ENCODE peak calls at places on chromosome 11, in seven cellular contexts. R is CD4-positive, CD25-positive, alpha-beta regulatory T cell; E is transverse colon; O is HAP-1; D is H9; F is H1; J is upper lobe of right lung. W is an unnamed sample.
A peak's percentile ranks its signal among the peaks of the same experiment; 100 is the strongest.

GRCh38 chr11:20013346-20014066 is 146.8 kb downstream of the DBX1 start:
- DNase-seq in R (no peak), E (no peak), O (peak; percentile 96), D (no peak), F (no peak), J (no peak), W (peak; percentile 55)

GRCh38 chr11:119166368-119167076 is 2.0 kb upstream of the NLRX1 start:
- DNase-seq in R (no peak), E (no peak), O (no peak), D (no peak), F (no peak), J (no peak), W (no peak)

GRCh38 chr11:76096552-76096951 is 109.8 kb downstream of the WNT11 start:
- DNase-seq in R (no peak), E (no peak), O (no peak), D (no peak), F (no peak), J (no peak), W (no peak)

GRCh38 chr11:72940417-72940816 is 126.2 kb downstream of the ATG16L2 start:
- DNase-seq in R (no peak), E (no peak), O (no peak), D (no peak), F (no peak), J (no peak), W (no peak)

GRCh38 chr11:110989734-110990133 is 255.8 kb upstream of the POU2AF2 start:
- DNase-seq in R (no peak), E (peak; percentile 9), O (no peak), D (no peak), F (no peak), J (no peak), W (peak; percentile 28)

GRCh38 chr11:106127604-106128003 is 50.1 kb downstream of the AASDHPPT start:
- DNase-seq in R (no peak), E (no peak), O (no peak), D (no peak), F (no peak), J (no peak), W (no peak)

GRCh38 chr11:120344302-120345004 is 8.2 kb downstream of the ARHGEF12 start:
- DNase-seq in R (peak; percentile 90), E (peak; percentile 18), O (no peak), D (no peak), F (no peak), J (no peak), W (no peak)

GRCh38 chr11:101166038-101166437 is 36.4 kb upstream of the PGR start:
- DNase-seq in R (no peak), E (no peak), O (no peak), D (no peak), F (no peak), J (no peak), W (no peak)

GRCh38 chr11:130096042-130096441 is 26.3 kb downstream of the APLP2 start:
- DNase-seq in R (no peak), E (no peak), O (no peak), D (no peak), F (no peak), J (no peak), W (no peak)

GRCh38 chr11:130094614-130095013 is 24.9 kb downstream of the APLP2 start:
- DNase-seq in R (no peak), E (no peak), O (no peak), D (no peak), F (no peak), J (no peak), W (no peak)

GRCh38 chr11:130096823-130097222 is 27.1 kb downstream of the APLP2 start:
- DNase-seq in R (no peak), E (no peak), O (no peak), D (no peak), F (no peak), J (no peak), W (no peak)

GRCh38 chr11:130097285-130097684 is 27.6 kb downstream of the APLP2 start:
- DNase-seq in R (no peak), E (no peak), O (no peak), D (no peak), F (no peak), J (no peak), W (no peak)

DNA sequence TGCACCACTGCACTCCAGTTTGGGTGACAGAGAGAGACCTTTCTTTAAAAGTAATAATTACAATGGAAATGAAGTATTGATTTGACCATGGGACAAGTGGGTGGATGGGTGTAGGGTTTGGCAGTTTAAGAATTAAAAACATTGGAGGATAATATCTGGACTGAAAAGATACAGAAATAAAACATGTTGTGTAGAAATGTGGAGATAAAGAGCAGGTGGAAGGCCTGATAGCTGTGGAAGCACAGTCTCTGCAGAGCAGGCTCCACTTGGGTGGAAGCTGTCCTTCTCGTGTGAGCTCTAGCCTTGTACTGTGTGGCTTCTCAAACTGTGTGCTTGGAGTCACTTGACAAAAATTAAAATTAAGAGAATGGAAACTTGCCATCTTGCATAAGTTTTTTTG is 25.6 kb downstream of the APLP2 start:
- DNase-seq in R (no peak), E (no peak), O (no peak), D (no peak), F (no peak), J (no peak), W (no peak)
- H3K4me1 ChIP-seq in R (no peaks in the 10 kb centered on the region), E (no peaks in the 10 kb centered on the region), O (no peaks in the 10 kb centered on the region), D (no peaks in the 10 kb centered on the region), F (no peaks in the 10 kb centered on the region), J (peaks cover 26% of the 10 kb centered on the region), W (peaks cover 7% of the 10 kb centered on the region)

DNA sequence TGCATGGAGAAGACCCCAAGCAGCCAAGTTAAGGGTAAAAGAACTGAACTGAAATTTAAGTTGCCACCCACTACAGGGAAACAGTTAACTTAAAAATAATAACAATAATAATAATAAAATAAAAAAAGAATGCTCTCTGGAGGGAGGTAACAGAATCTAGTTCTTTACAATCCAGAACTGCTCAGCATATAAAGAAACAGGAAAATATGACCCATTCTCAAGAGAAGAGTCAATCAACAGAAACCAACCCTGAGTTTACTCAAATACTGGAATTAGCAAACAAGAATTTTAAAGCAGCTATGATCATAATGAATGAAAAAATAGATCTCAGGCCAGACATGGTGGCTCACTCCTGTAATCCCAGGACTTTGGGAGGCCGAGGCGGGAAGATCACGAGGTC is 53.8 kb downstream of the DENND5A start:
- DNase-seq in R (no peak), E (no peak), O (no peak), D (no peak), F (no peak), J (no peak), W (no peak)
- H3K4me1 ChIP-seq in R (no peaks in the 10 kb centered on the region), E (peaks cover 7% of the 10 kb centered on the region), O (peaks cover 15% of the 10 kb centered on the region), D (peaks cover 2% of the 10 kb centered on the region), F (no peaks in the 10 kb centered on the region), J (peaks cover 5% of the 10 kb centered on the region), W (peaks cover 24% of the 10 kb centered on the region)

GRCh38 chr11:14637868-14638409 is 5.7 kb upstream of the PDE3B start:
- DNase-seq in R (no peak), E (no peak), O (no peak), D (no peak), F (no peak), J (no peak), W (no peak)
- H3K4me1 ChIP-seq in R (peaks cover 70% of the 10 kb centered on the region), E (peaks cover 43% of the 10 kb centered on the region), O (peaks cover 24% of the 10 kb centered on the region), D (no peaks in the 10 kb centered on the region), F (no peaks in the 10 kb centered on the region), J (peaks cover 3% of the 10 kb centered on the region), W (no peaks in the 10 kb centered on the region)

DNA sequence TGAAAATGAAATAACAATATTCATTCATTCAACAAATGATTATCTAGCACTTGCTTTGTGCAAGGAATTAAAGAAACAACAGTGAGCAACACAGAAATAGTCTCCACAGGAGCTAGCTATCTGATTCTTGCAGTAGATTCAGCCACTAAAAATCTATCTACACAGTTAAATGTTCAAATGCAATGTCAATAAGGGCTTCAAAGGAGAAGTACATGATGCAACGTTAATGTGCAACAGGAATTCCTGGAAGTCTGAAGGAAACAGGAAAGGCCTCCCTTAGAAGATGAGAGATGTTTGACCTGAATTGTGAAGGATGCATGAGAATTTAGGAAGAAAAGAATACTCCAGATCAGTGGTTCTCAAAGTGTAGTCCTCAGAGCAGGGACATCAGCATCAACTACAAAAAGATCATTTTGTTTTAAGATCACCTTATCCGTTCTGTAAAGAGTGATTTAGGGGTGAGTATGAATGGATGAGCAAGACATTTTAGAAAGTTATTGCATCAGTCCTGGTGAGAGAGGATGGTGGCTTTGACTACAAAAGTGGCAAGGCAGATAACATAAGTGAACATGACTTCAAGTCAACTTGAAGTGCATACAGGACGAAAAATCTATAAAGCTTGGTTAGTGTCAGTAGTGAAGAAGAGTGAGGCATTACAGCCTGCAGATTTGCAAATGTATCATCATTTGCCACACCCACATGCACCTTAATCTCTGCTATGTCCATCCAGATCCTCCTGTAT is 96.0 kb downstream of the ETS1 start:
- DNase-seq in R (no peak), E (no peak), O (no peak), D (no peak), F (no peak), J (no peak), W (no peak)
- H3K4me1 ChIP-seq in R (peaks cover 100% of the 10 kb centered on the region), E (peaks cover 18% of the 10 kb centered on the region), O (no peaks in the 10 kb centered on the region), D (no peaks in the 10 kb centered on the region), F (no peaks in the 10 kb centered on the region), J (peaks cover 42% of the 10 kb centered on the region), W (peaks cover 67% of the 10 kb centered on the region)

GRCh38 chr11:12679471-12679870 is 5.2 kb downstream of the TEAD1 start:
- DNase-seq in R (no peak), E (no peak), O (no peak), D (no peak), F (no peak), J (no peak), W (no peak)

GRCh38 chr11:12677131-12677530 is 2.9 kb downstream of the TEAD1 start:
- DNase-seq in R (no peak), E (peak; percentile 39), O (no peak), D (no peak), F (no peak), J (no peak), W (no peak)

GRCh38 chr11:12678092-12678491 is 3.9 kb downstream of the TEAD1 start:
- DNase-seq in R (no peak), E (no peak), O (no peak), D (no peak), F (no peak), J (no peak), W (no peak)

GRCh38 chr11:12680246-12680939 is 6.2 kb downstream of the TEAD1 start:
- DNase-seq in R (peak; percentile 38), E (peak; percentile 91), O (peak; percentile 95), D (peak; percentile 96), F (peak; percentile 88), J (peak; percentile 91), W (peak; percentile 72)

GRCh38 chr11:12678991-12679390 is 4.8 kb downstream of the TEAD1 start:
- DNase-seq in R (no peak), E (no peak), O (no peak), D (no peak), F (no peak), J (no peak), W (no peak)
- H3K4me1 ChIP-seq in R (no peaks in the 10 kb centered on the region), E (peaks cover 64% of the 10 kb centered on the region), O (peaks cover 49% of the 10 kb centered on the region), D (peaks cover 28% of the 10 kb centered on the region), F (peaks cover 11% of the 10 kb centered on the region), J (peaks cover 20% of the 10 kb centered on the region), W (peaks cover 78% of the 10 kb centered on the region)

GRCh38 chr11:102446606-102447005 is 6.0 kb downstream of the TMEM123 start:
- DNase-seq in R (no peak), E (no peak), O (no peak), D (no peak), F (no peak), J (no peak), W (no peak)
- H3K4me1 ChIP-seq in R (peaks cover 52% of the 10 kb centered on the region), E (peaks cover 31% of the 10 kb centered on the region), O (peaks cover 19% of the 10 kb centered on the region), D (no peaks in the 10 kb centered on the region), F (no peaks in the 10 kb centered on the region), J (peaks cover 29% of the 10 kb centered on the region), W (peaks cover 8% of the 10 kb centered on the region)

W was measured in gastrocnemius medialis.